ENCODE peak calls at places on chromosomes 5 and 9, in six cellular contexts. G is upper lobe of right lung, Y is Panc1, O is cardiac muscle cell, J is upper lobe of left lung, C is transverse colon. Q is an unnamed sample.

GRCh38 chr9:122389799-122390481 is 19.1 kb downstream of the PTGS1 start:
- DNase-seq in J (peak; percentile 36), G (no peak), O (no peak), C (no peak), Y (no peak), Q (no peak)

GRCh38 chr9:124273428-124274153 is 15.8 kb downstream of the NEK6 start:
- DNase-seq in J (no peak), C (no peak), O (no peak), Y (no peak), G (no peak), Q (no peak)

GRCh38 chr9:86529496-86530275 is 175.5 kb upstream of the TUT7 start:
- DNase-seq in Y (no peak), G (no peak), J (no peak), O (no peak), C (no peak), Q (no peak)

GRCh38 chr5:159185773-159186172 is 23.6 kb downstream of the RNF145 start:
- DNase-seq in O (no peak), C (no peak), Y (no peak), G (no peak), J (no peak), Q (no peak)

GRCh38 chr5:41457094-41457493 is 53.3 kb downstream of the PLCXD3 start:
- DNase-seq in G (no peak), C (no peak), O (peak; percentile 75), Y (no peak), J (no peak), Q (peak; percentile 46)

GRCh38 chr5:98899456-98899855 is 29.4 kb downstream of the CHD1 start:
- DNase-seq in G (no peak), O (no peak), J (no peak), C (no peak), Y (no peak), Q (no peak)

GRCh38 chr9:135771401-135772051 is 69.5 kb downstream of the KCNT1 start:
- DNase-seq in Y (no peak), J (no peak), G (no peak), O (no peak), C (no peak), Q (no peak)

GRCh38 chr5:35963381-35963843 is 25.0 kb upstream of the CAPSL start:
- DNase-seq in C (peak; percentile 11), J (no peak), O (no peak), Y (no peak), G (no peak), Q (no peak)

GRCh38 chr5:50667079-50667652 is 729 bp downstream of the PARP8 start:
- DNase-seq in O (peak; percentile 74), C (peak; percentile 52), J (peak; percentile 62), G (peak; percentile 86), Y (no peak), Q (peak; percentile 44)

GRCh38 chr9:134333874-134334581 is 7.8 kb downstream of the RXRA start:
- DNase-seq in O (peak; percentile 42), C (no peak), J (no peak), Y (no peak), G (no peak), Q (peak; percentile 21)

GRCh38 chr9:132381966-132382541 is 24.6 kb downstream of the TTF1 start:
- DNase-seq in J (no peak), Y (no peak), C (no peak), O (no peak), G (no peak), Q (no peak)

GRCh38 chr5:148957591-148958202 is 105.2 kb downstream of the SH3TC2 start:
- DNase-seq in Y (no peak), J (peak; percentile 53), G (no peak), O (peak; percentile 79), C (peak; percentile 34), Q (no peak)

GRCh38 chr9:137666505-137666809 is 47.7 kb downstream of the EHMT1 start:
- DNase-seq in G (peak; percentile 59), Y (no peak), C (no peak), J (no peak), O (no peak), Q (no peak)

GRCh38 chr9:129823163-129823933 is 588 bp downstream of the TOR1A start:
- DNase-seq in C (no peak), O (peak; percentile 9), J (no peak), Y (no peak), G (peak; percentile 72), Q (no peak)

GRCh38 chr9:3437031-3437430 is 88.8 kb downstream of the RFX3 start:
- DNase-seq in J (no peak), Y (no peak), C (no peak), O (no peak), G (no peak), Q (no peak)

GRCh38 chr5:82595083-82595482 is 316.9 kb upstream of the RPS23 start:
- DNase-seq in G (no peak), O (no peak), J (no peak), Y (no peak), C (peak; percentile 24), Q (no peak)

GRCh38 chr9:69034071-69034470 is 1.5 kb upstream of the FXN start:
- DNase-seq in O (no peak), Y (no peak), J (no peak), C (no peak), G (no peak), Q (no peak)

GRCh38 chr9:27548055-27548741 is 18.6 kb upstream of the MOB3B start:
- DNase-seq in Y (no peak), J (no peak), O (peak; percentile 63), C (no peak), G (no peak), Q (no peak)

GRCh38 chr5:149005077-149005892 is 57.6 kb downstream of the SH3TC2 start:
- DNase-seq in G (no peak), Y (no peak), J (peak; percentile 31), C (no peak), O (no peak), Q (no peak)

GRCh38 chr9:4435197-4435596 is 55.1 kb upstream of the SLC1A1 start:
- DNase-seq in C (no peak), O (no peak), J (no peak), G (no peak), Y (no peak), Q (no peak)

GRCh38 chr9:98040212-98040611 is 16.3 kb upstream of the NANS start:
- DNase-seq in J (no peak), Y (no peak), G (no peak), O (no peak), C (no peak), Q (no peak)

GRCh38 chr5:35758151-35758724 is 98.5 kb upstream of the IL7R start:
- DNase-seq in J (no peak), G (no peak), O (no peak), C (no peak), Y (no peak), Q (no peak)

GRCh38 chr5:142082182-142082781 is 26.3 kb upstream of the NDFIP1 start:
- DNase-seq in Y (no peak), J (peak; percentile 37), C (no peak), O (no peak), G (no peak), Q (no peak)

GRCh38 chr5:16866220-16866619 is 69.9 kb downstream of the MYO10 start:
- DNase-seq in G (no peak), Y (no peak), J (no peak), O (no peak), C (no peak), Q (no peak)
- H3K4me1 ChIP-seq in G (peaks cover 33% of the 10 kb centered on the region), Y (peaks cover 83% of the 10 kb centered on the region), J (peaks cover 29% of the 10 kb centered on the region), O (peaks cover 19% of the 10 kb centered on the region), C (peaks cover 24% of the 10 kb centered on the region), Q (no peaks in the 10 kb centered on the region)

GRCh38 chr5:150061538-150061995 is 24.8 kb downstream of the CSF1R start:
- DNase-seq in Y (no peak), O (no peak), G (peak; percentile 60), J (no peak), C (no peak), Q (no peak)

GRCh38 chr5:150060471-150060870 is 25.9 kb downstream of the CSF1R start:
- DNase-seq in C (no peak), G (no peak), O (no peak), Y (no peak), J (peak; percentile 3), Q (no peak)

GRCh38 chr5:150057996-150058395 is 28.4 kb downstream of the CSF1R start:
- DNase-seq in C (no peak), O (no peak), Y (no peak), J (peak; percentile 17), G (no peak), Q (no peak)

GRCh38 chr5:150058480-150059126 is 27.8 kb downstream of the CSF1R start:
- DNase-seq in G (no peak), J (peak; percentile 65), Y (no peak), C (no peak), O (no peak), Q (peak; percentile 40)

GRCh38 chr5:150059623-150060022 is 26.7 kb downstream of the CSF1R start:
- DNase-seq in Y (no peak), G (no peak), C (no peak), O (no peak), J (peak; percentile 11), Q (no peak)
- H3K9me3 ChIP-seq in Y (no peaks in the 10 kb centered on the region), G (no peaks in the 10 kb centered on the region), C (no peaks in the 10 kb centered on the region), O (no peaks in the 10 kb centered on the region), J (no peaks in the 10 kb centered on the region), Q (no peaks in the 10 kb centered on the region)

DNA sequence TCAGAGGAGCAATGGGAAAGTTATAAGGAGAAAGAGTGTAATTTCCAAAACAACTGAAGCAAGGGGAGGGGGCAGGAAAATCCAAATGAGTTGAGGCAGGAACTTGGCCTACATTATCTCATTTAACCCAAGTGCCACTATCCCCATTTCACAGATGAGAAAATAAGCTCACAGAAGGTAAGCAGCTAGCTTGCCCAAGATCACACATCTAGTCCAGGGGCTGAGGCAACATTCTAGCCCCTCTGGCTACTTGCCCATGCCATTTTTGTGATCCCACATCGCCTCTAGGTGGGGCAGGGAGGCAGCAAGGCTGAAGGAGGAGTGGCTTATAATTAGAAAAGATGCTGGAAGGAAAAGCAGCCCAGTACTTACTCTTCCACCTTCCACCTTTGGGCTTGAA is 2.6 kb upstream of the PSIP1 start:
- DNase-seq in J (no peak), C (no peak), O (no peak), Y (no peak), G (no peak), Q (no peak)
- TF ChIP-seq CTCF in J (no peak), C (no peak), O (peak; percentile 22), Y (no peak), G (no peak), Q (no peak)

GRCh38 chr9:131307974-131308373 is 18.5 kb downstream of the PLPP7 start:
- DNase-seq in G (no peak), Y (no peak), O (no peak), C (no peak), J (no peak), Q (no peak)
- H3K4me1 ChIP-seq in G (no peaks in the 10 kb centered on the region), Y (no peaks in the 10 kb centered on the region), O (peaks cover 9% of the 10 kb centered on the region), C (no peaks in the 10 kb centered on the region), J (no peaks in the 10 kb centered on the region), Q (peaks cover 2% of the 10 kb centered on the region)